ENCODE peak calls at places on chromosomes 12 and 14, in five cellular contexts. T is SK-N-SH, L is HepG2, C is GM12878, F is K562. M is an unnamed sample.

GRCh38 chr14:99821519-99822165 is 28.4 kb downstream of the EML1 start:
- DNase-seq in C (no peak), L (no peak), F (no peak), T (peak; percentile 41), M (peak; percentile 39)

GRCh38 chr12:56836800-56837663 is 73.9 kb downstream of the HSD17B6 start:
- DNase-seq in F (no peak), L (no peak), T (no peak), C (no peak), M (no peak)

GRCh38 chr12:47938093-47938492 is 25.3 kb upstream of the TMEM106C start:
- DNase-seq in C (no peak), L (no peak), F (no peak), T (no peak), M (no peak)

GRCh38 chr14:93073833-93074769 is 41.6 kb downstream of the ITPK1 start:
- DNase-seq in T (no peak), C (no peak), F (no peak), L (peak; percentile 62), M (no peak)

GRCh38 chr14:56189306-56189705 is 71.1 kb downstream of the PELI2 start:
- DNase-seq in C (no peak), L (no peak), T (no peak), F (no peak), M (no peak)

GRCh38 chr12:113057565-113058485 is 1.3 kb downstream of the DTX1 start:
- DNase-seq in C (no peak), F (no peak), T (no peak), L (no peak), M (no peak)

GRCh38 chr12:42904683-42905418 is 315.3 kb upstream of the PRICKLE1 start:
- DNase-seq in L (no peak), F (no peak), T (no peak), C (no peak), M (no peak)

GRCh38 chr14:40122978-40123648 is 690.9 kb upstream of the FBXO33 start:
- DNase-seq in C (peak; percentile 20), L (no peak), F (no peak), T (no peak), M (no peak)

GRCh38 chr12:91040356-91040755 is 17.5 kb downstream of the KERA start:
- DNase-seq in C (no peak), T (no peak), L (no peak), F (no peak), M (no peak)

GRCh38 chr12:30063435-30063945 is 279.7 kb upstream of the TMTC1 start:
- DNase-seq in F (no peak), T (no peak), L (no peak), C (no peak), M (no peak)

GRCh38 chr12:124913474-124914391 is 717 bp downstream of the UBC start:
- DNase-seq in C (no peak), F (peak; percentile 68), L (peak; percentile 76), T (peak; percentile 64), M (peak; percentile 55)

GRCh38 chr14:105848570-105848969 is 322.2 kb downstream of the TMEM121 start:
- DNase-seq in C (no peak), T (no peak), F (no peak), L (no peak), M (no peak)

GRCh38 chr12:4900327-4900726 is 9.4 kb upstream of the KCNA1 start:
- DNase-seq in F (no peak), T (no peak), L (no peak), C (no peak), M (no peak)

GRCh38 chr12:4825139-4825858 is 84.4 kb upstream of the KCNA1 start:
- DNase-seq in L (no peak), T (no peak), C (no peak), F (no peak), M (no peak)

GRCh38 chr12:15670756-15671155 is 118.4 kb downstream of the EPS8 start:
- DNase-seq in C (no peak), F (no peak), T (no peak), L (no peak), M (no peak)

GRCh38 chr12:52344111-52344510 is 22.9 kb upstream of the KRT83 start:
- DNase-seq in T (no peak), C (no peak), F (no peak), L (no peak), M (no peak)

GRCh38 chr12:113299619-113300237 is 35.2 kb downstream of the SLC8B1 start:
- DNase-seq in C (no peak), F (peak; percentile 88), T (peak; percentile 69), L (peak; percentile 54), M (no peak)

GRCh38 chr12:6292606-6293005 is 17.9 kb upstream of the PLEKHG6 start:
- DNase-seq in L (peak; percentile 43), F (no peak), T (no peak), C (no peak), M (no peak)

GRCh38 chr14:101018561-101019290 is 115.2 kb upstream of the RTL1 start:
- DNase-seq in C (no peak), L (no peak), T (no peak), F (no peak), M (no peak)

GRCh38 chr12:116287850-116288301 is 10.4 kb upstream of the MED13L start:
- DNase-seq in C (no peak), L (no peak), T (no peak), F (no peak), M (no peak)

GRCh38 chr14:22418631-22419030 is 170.4 kb downstream of the DAD1 start:
- DNase-seq in T (peak; percentile 5), C (peak; percentile 48), F (no peak), L (no peak), M (no peak)

GRCh38 chr12:65611396-65611795 is 212.9 kb upstream of the HMGA2 start:
- DNase-seq in L (no peak), F (no peak), C (no peak), T (no peak), M (no peak)

GRCh38 chr12:12398026-12398859 is 41.4 kb downstream of the BORCS5 start:
- DNase-seq in F (no peak), L (peak; percentile 89), T (no peak), C (no peak), M (no peak)

GRCh38 chr14:105059035-105059916 is 6.0 kb downstream of the GPR132 start:
- DNase-seq in T (peak; percentile 47), C (no peak), L (no peak), F (no peak), M (no peak)

GRCh38 chr12:104219908-104220404 is 4.4 kb downstream of the TXNRD1 start:
- DNase-seq in T (peak; percentile 52), F (peak; percentile 25), C (no peak), L (peak; percentile 69), M (peak; percentile 37)

GRCh38 chr12:68648179-68648578 is 37.5 kb downstream of the RAP1B start:
- DNase-seq in T (no peak), L (no peak), F (no peak), C (no peak), M (no peak)

GRCh38 chr12:68646484-68646883 is 35.8 kb downstream of the RAP1B start:
- DNase-seq in T (no peak), L (no peak), F (no peak), C (no peak), M (no peak)

DNA sequence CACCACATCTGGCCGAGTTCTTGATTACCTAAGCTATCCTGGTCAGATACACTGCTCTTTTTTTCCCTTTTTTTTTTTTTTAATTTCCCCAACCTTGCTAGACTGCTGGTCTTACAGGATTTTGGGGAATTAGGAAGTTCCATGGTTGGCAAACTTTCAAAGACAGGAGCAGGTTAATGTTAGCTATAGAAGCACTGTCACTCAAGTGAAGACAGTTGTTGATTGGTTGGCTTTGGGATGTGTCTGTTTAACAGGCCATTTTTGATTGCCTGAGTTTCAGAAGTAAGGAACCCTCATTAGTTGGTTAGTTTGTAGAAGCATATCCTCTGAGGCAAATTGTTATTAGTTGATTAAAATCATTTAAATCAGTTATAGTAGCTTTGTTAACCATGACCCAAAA is 36.8 kb downstream of the RAP1B start:
- DNase-seq in F (no peak), L (no peak), T (no peak), C (no peak), M (no peak)
- TF ChIP-seq FOXM1 in F (no peak), L (no peak), T (no peak), C (no peak), M (no peak)

GRCh38 chr14:102233081-102233480 is 71.9 kb downstream of the MOK start:
- DNase-seq in C (no peak), T (no peak), F (no peak), L (no peak), M (no peak)
- TF ChIP-seq FOXM1 in C (no peak), T (no peak), F (no peak), L (no peak), M (no peak)

GRCh38 chr14:76828339-76829015 is 2.3 kb downstream of the LRRC74A start:
- DNase-seq in F (no peak), T (no peak), C (no peak), L (no peak), M (no peak)

GRCh38 chr14:76829016-76829365 is 2.8 kb downstream of the LRRC74A start:
- DNase-seq in L (no peak), F (no peak), T (no peak), C (no peak), M (no peak)

GRCh38 chr14:76829650-76830421 is 3.6 kb downstream of the LRRC74A start:
- DNase-seq in T (peak; percentile 55), C (no peak), F (no peak), L (peak; percentile 91), M (no peak)

GRCh38 chr14:76827696-76828301 is 1.6 kb downstream of the LRRC74A start:
- DNase-seq in F (no peak), L (no peak), C (no peak), T (no peak), M (no peak)

GRCh38 chr14:76826122-76826521 is at the start of gene LRRC74A:
- DNase-seq in C (no peak), L (no peak), T (no peak), F (no peak), M (no peak)
- TF ChIP-seq FOXM1 in C (no peak), L (no peak), T (no peak), F (no peak), M (no peak)

GRCh38 chr14:54652188-54652889 is 85.4 kb downstream of the SAMD4A start:
- DNase-seq in F (no peak), L (peak; percentile 91), T (no peak), C (no peak), M (peak; percentile 54)
- TF ChIP-seq FOXM1 in F (no peak), L (no peak), T (peak; percentile 31), C (no peak), M (no peak)

GRCh38 chr14:33475623-33476022 is 475.3 kb downstream of the EGLN3 start:
- DNase-seq in C (no peak), L (peak; percentile 58), T (peak; percentile 56), F (no peak), M (peak; percentile 49)
- TF ChIP-seq FOXM1 in C (no peak), L (no peak), T (no peak), F (no peak), M (no peak)

GRCh38 chr14:67668559-67668958 is 5.9 kb downstream of the VTI1B start:
- DNase-seq in F (no peak), T (no peak), C (peak; percentile 44), L (no peak), M (no peak)

GRCh38 chr14:67673451-67673850 is 981 bp downstream of the VTI1B start:
- DNase-seq in T (no peak), L (no peak), F (no peak), C (no peak), M (no peak)

GRCh38 chr14:67675219-67675582 is 769 bp upstream of the VTI1B start:
- DNase-seq in F (no peak), L (no peak), T (no peak), C (no peak), M (no peak)

GRCh38 chr14:67674480-67675218 is at the start of gene VTI1B:
- DNase-seq in F (peak; percentile 73), T (peak; percentile 94), C (no peak), L (peak; percentile 65), M (peak; percentile 87)

GRCh38 chr14:67674139-67674479 is 323 bp downstream of the VTI1B start:
- DNase-seq in L (peak; percentile 62), C (no peak), F (peak; percentile 67), T (peak; percentile 87), M (peak; percentile 79)
- TF ChIP-seq FOXM1 in L (no peak), C (no peak), F (no peak), T (no peak), M (no peak)

M was measured in HEK293T.